ENCODE peak calls at places on chromosome 15, in five cellular contexts. Q is neural progenitor cell, Z is NT2/D1, E is mesenchymal stem cell, Y is colonic mucosa. C is an unnamed sample. For H3K36me3, the result is how much of the 10 kb centered on the place peaks cover.

GRCh38 chr15:64369078-64369607 is 12.1 kb downstream of the PCLAF start:
- DNase-seq in Q (no peak), Z (no peak), E (peak), Y (no peak), C (no peak)

GRCh38 chr15:87369269-87369668 is 887.3 kb downstream of the NTRK3 start:
- DNase-seq in Q (no peak), Z (peak), E (peak), Y (no peak), C (peak)

GRCh38 chr15:70545526-70545925 is 217.8 kb downstream of the UACA start:
- DNase-seq in Q (no peak), Z (no peak), E (no peak), Y (no peak), C (no peak)

GRCh38 chr15:77091072-77091471 is 20.2 kb upstream of the TSPAN3 start:
- DNase-seq in Q (no peak), Z (no peak), E (no peak), Y (no peak), C (no peak)

GRCh38 chr15:64938192-64938591 is 26.5 kb downstream of the ANKDD1A start:
- DNase-seq in Q (no peak), Z (no peak), E (no peak), Y (no peak), C (no peak)

GRCh38 chr15:33860749-33861148 is 107.5 kb upstream of the CHRM5 start:
- DNase-seq in Q (no peak), Z (no peak), E (peak), Y (no peak), C (peak)

GRCh38 chr15:80455668-80456442 is 51.7 kb downstream of the ARNT2 start:
- DNase-seq in Q (peak), Z (peak), E (peak), Y (peak), C (peak)

GRCh38 chr15:22907161-22907950 is 68.9 kb downstream of the NIPA2 start:
- DNase-seq in Q (no peak), Z (no peak), E (no peak), Y (no peak), C (no peak)

GRCh38 chr15:88621789-88622604 is 857 bp downstream of the AEN start:
- DNase-seq in Q (peak), Z (no peak), E (peak), Y (peak), C (peak)

GRCh38 chr15:59294961-59295741 is 77.5 kb downstream of the MYO1E start:
- DNase-seq in Q (no peak), Z (no peak), E (peak), Y (peak), C (peak)

GRCh38 chr15:69573815-69574472 is 121.3 kb downstream of the RPLP1 start:
- DNase-seq in Q (no peak), Z (no peak), E (peak), Y (no peak), C (peak)

GRCh38 chr15:79956354-79956939 is 14.5 kb downstream of the BCL2A1 start:
- DNase-seq in Q (no peak), Z (no peak), E (no peak), Y (no peak), C (no peak)

GRCh38 chr15:64686130-64686735 is 89.2 kb downstream of the RBPMS2 start:
- DNase-seq in Q (peak), Z (no peak), E (peak), Y (peak), C (peak)

GRCh38 chr15:65259367-65259781 is 27.3 kb downstream of the PARP16 start:
- DNase-seq in Q (no peak), Z (no peak), E (no peak), Y (no peak), C (no peak)

GRCh38 chr15:85584791-85585360 is 204.5 kb downstream of the AKAP13 start:
- DNase-seq in Q (no peak), Z (no peak), E (no peak), Y (no peak), C (no peak)

GRCh38 chr15:84023636-84024035 is 211.9 kb upstream of the GOLGA6L4 start:
- DNase-seq in Q (peak), Z (peak), E (peak), Y (peak), C (peak)

GRCh38 chr15:66705277-66705927 is 3.4 kb downstream of the SMAD6 start:
- DNase-seq in Q (no peak), Z (no peak), E (no peak), Y (no peak), C (no peak)

GRCh38 chr15:81783586-81783985 is 262.2 kb downstream of the MEX3B start:
- DNase-seq in Q (no peak), Z (no peak), E (no peak), Y (no peak), C (no peak)

GRCh38 chr15:76140069-76140454 is 80.3 kb downstream of the TMEM266 start:
- DNase-seq in Q (peak), Z (no peak), E (peak), Y (no peak), C (no peak)

GRCh38 chr15:64101018-64101417 is 5.2 kb downstream of the SNX1 start:
- DNase-seq in Q (no peak), Z (no peak), E (no peak), Y (no peak), C (no peak)

GRCh38 chr15:29677871-29678431 is 144.3 kb downstream of the TJP1 start:
- DNase-seq in Q (no peak), Z (no peak), E (no peak), Y (peak), C (no peak)

GRCh38 chr15:65731926-65732325 is 60.2 kb downstream of the DENND4A start:
- DNase-seq in Q (no peak), Z (no peak), E (peak), Y (no peak), C (peak)

GRCh38 chr15:85800460-85801123 is 5.9 kb upstream of the KLHL25 start:
- DNase-seq in Q (no peak), Z (no peak), E (peak), Y (peak), C (peak)

GRCh38 chr15:50210462-50211264 is 28.7 kb downstream of the SLC27A2 start:
- DNase-seq in Q (peak), Z (peak), E (no peak), Y (peak), C (no peak)

GRCh38 chr15:25238126-25238525 is 200.7 kb downstream of the UBE3A start:
- DNase-seq in Q (no peak), Z (no peak), E (no peak), Y (no peak), C (no peak)

GRCh38 chr15:61138151-61138550 is 91.0 kb downstream of the RORA start:
- DNase-seq in Q (no peak), Z (no peak), E (no peak), Y (no peak), C (peak)

GRCh38 chr15:29337156-29337959 is 67.7 kb upstream of the NSMCE3 start:
- DNase-seq in Q (no peak), Z (no peak), E (no peak), Y (no peak), C (peak)

GRCh38 chr15:72271895-72272212 is 500 bp downstream of the PARP6 start:
- DNase-seq in Q (peak), Z (no peak), E (peak), Y (no peak), C (peak)

GRCh38 chr15:68129072-68129471 is 75.0 kb downstream of the PIAS1 start:
- DNase-seq in Q (no peak), Z (no peak), E (no peak), Y (no peak), C (no peak)

GRCh38 chr15:67142142-67143092 is 77.0 kb downstream of the SMAD3 start:
- DNase-seq in Q (no peak), Z (no peak), E (peak), Y (no peak), C (peak)

GRCh38 chr15:90306560-90306959 is 41.1 kb downstream of the NGRN start:
- DNase-seq in Q (no peak), Z (no peak), E (peak), Y (no peak), C (no peak)

GRCh38 chr15:67082007-67082536 is 16.7 kb downstream of the SMAD3 start:
- DNase-seq in Q (no peak), Z (no peak), E (no peak), Y (peak), C (no peak)

GRCh38 chr15:57705746-57706404 is 639 bp upstream of the POLR2M start:
- DNase-seq in Q (no peak), Z (no peak), E (no peak), Y (no peak), C (no peak)

GRCh38 chr15:57406040-57406772 is 29.9 kb downstream of the CGNL1 start:
- DNase-seq in Q (no peak), Z (no peak), E (peak), Y (no peak), C (peak)

GRCh38 chr15:46232471-46232870 is 597.6 kb downstream of the SQOR start:
- DNase-seq in Q (no peak), Z (no peak), E (no peak), Y (no peak), C (no peak)

GRCh38 chr15:63389902-63390301 is 8.3 kb upstream of the CA12 start:
- DNase-seq in Q (no peak), Z (no peak), E (no peak), Y (peak), C (no peak)

GRCh38 chr15:62928242-62928995 is 114.1 kb upstream of the TPM1 start:
- DNase-seq in Q (no peak), Z (no peak), E (peak), Y (no peak), C (peak)

GRCh38 chr15:49154799-49155109 is 645 bp downstream of the COPS2 start:
- DNase-seq in Q (no peak), Z (no peak), E (no peak), Y (no peak), C (no peak)

GRCh38 chr15:73931441-73931840 is 5.2 kb downstream of the LOXL1 start:
- DNase-seq in Q (no peak), Z (no peak), E (no peak), Y (no peak), C (no peak)
- H3K9ac ChIP-seq in Q (no peak), Z (no peak), E (peak), Y (no peak), C (peak)

GRCh38 chr15:78527325-78527724 is 12.9 kb upstream of the PSMA4 start:
- DNase-seq in Q (no peak), Z (no peak), E (no peak), Y (no peak), C (no peak)
- H3K4me3 ChIP-seq in Q (no peak), Z (no peak), E (no peak), Y (no peak), C (no peak)

DNA sequence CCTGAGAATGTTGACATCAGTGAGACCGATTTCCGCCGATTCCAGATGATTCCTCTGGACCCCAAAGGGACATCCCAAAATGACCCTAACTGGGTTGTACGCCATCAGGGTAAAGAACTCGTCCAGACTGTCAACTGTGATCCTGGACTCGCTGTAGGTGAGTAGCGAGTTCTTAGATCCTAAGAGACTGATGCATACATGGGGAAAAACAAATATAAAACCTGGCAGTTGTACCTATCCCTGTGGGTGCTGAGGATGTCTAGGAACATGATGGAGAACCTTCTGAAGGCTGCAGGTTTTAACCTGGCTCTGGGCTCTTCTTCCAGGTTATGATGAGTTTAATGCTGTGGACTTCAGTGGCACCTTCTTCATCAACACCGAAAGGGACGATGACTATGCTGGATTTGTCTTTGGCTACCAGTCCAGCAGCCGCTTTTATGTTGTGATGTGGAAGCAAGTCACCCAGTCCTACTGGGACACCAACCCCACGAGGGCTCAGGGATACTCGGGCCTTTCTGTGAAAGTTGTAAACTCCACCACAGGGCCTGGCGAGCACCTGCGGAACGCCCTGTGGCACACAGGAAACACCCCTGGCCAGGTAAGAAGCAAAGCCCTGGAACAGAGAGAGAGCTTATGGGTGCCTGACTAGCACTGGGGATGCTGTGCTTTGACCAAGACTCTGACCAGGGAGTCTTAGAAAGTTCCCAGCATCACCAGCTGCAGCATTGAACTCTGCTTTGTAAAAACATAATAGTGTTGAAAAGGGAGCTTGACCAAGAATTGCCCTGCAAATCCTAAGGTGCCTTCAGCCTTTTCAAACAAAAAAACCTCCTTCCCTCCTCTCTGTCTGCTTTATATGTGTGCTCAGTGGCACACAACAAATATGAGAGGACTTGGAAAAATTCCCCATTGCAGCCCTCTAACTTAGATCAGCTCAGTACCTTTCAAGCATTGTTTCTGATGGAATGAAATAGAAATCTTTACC is 12.5 kb downstream of the THBS1 start:
- DNase-seq in Q (no peak), Z (no peak), E (peak), Y (no peak), C (peak)
- H3K36me3 ChIP-seq in Q (under half), Z (half or more), E (half or more), Y (under half), C (half or more)

DNA sequence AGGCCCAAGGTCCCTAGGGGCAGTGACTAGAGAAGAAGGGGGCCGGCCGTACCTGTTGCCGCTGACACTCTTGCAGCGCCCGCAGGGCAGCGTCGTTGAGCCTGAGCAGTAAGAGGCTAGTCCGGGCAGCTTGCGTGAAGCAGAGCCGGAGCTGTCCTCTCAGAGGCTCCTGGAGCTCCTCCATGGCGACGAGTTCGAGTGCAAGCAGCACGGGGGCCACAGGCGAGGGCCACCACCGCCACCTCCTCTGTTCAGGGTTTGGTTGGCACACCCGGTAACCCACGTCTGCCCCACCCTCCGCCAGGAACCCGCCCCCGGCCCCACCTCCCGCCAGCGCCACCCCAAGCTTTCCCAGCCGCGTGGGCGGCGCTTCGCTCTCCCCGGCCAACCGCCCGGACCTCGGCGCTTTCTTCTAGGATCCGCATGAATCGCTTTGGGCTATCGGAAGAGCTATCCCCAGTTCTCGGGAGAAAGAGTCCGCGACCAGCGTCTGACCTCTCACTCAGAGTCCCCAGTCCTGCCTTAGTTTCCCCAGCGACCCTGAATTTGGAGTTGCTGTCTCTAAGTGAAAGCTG is at the start of gene ELL3:
- DNase-seq in Q (peak), Z (peak), E (no peak), Y (peak), C (peak)
- H3K9ac ChIP-seq in Q (no peak), Z (peak), E (peak), Y (peak), C (peak)

GRCh38 chr15:43219929-43220886 is 610 bp downstream of the EPB42 start:
- DNase-seq in Q (no peak), Z (no peak), E (no peak), Y (no peak), C (no peak)

GRCh38 chr15:43215961-43216360 is 4.9 kb downstream of the EPB42 start:
- DNase-seq in Q (no peak), Z (no peak), E (no peak), Y (no peak), C (no peak)

GRCh38 chr15:43220991-43221403 is at the start of gene EPB42:
- DNase-seq in Q (no peak), Z (no peak), E (no peak), Y (no peak), C (no peak)

GRCh38 chr15:43214592-43215295 is 6.1 kb downstream of the EPB42 start:
- DNase-seq in Q (no peak), Z (no peak), E (no peak), Y (no peak), C (no peak)

GRCh38 chr15:43218908-43219706 is 1.7 kb downstream of the EPB42 start:
- DNase-seq in Q (peak), Z (no peak), E (peak), Y (no peak), C (peak)
- H3K4me3 ChIP-seq in Q (no peak), Z (no peak), E (no peak), Y (no peak), C (no peak)